ENCODE peak calls at places on chromosomes 5 and 9, in eight cellular contexts. U is lower lobe of right lung, L is HFF-Myc, H is heart right ventricle, E is AG04450, B is lung, A is tibial nerve, P is sigmoid colon. Q is an unnamed sample.

GRCh38 chr5:169567079-169567478 is 16.5 kb upstream of the SPDL1 start:
- DNase-seq in U (no peak), P (no peak), L (no peak), H (no peak), A (no peak), B (no peak), E (no peak), Q (no peak)

GRCh38 chr9:93188426-93189368 is 4.8 kb downstream of the WNK2 start:
- DNase-seq in E (no peak), B (no peak), P (no peak), H (no peak), L (no peak), U (no peak), A (no peak), Q (no peak)

GRCh38 chr5:78730300-78731094 is 81.9 kb upstream of the LHFPL2 start:
- DNase-seq in A (no peak), U (no peak), L (no peak), E (no peak), B (no peak), P (no peak), H (no peak), Q (no peak)

GRCh38 chr9:126111556-126111955 is 215.1 kb upstream of the MVB12B start:
- DNase-seq in B (no peak), L (no peak), H (no peak), U (no peak), E (no peak), P (peak), A (no peak), Q (no peak)

GRCh38 chr5:159582756-159583523 is 252.7 kb upstream of the IL12B start:
- DNase-seq in L (no peak), A (no peak), H (no peak), B (no peak), P (no peak), E (no peak), U (no peak), Q (no peak)

GRCh38 chr5:149824115-149824514 is 94.0 kb downstream of the PPARGC1B start:
- DNase-seq in L (no peak), E (no peak), U (no peak), P (no peak), A (no peak), H (no peak), B (no peak), Q (no peak)

GRCh38 chr5:176769911-176770310 is 40.4 kb upstream of the UNC5A start:
- DNase-seq in B (no peak), U (no peak), H (no peak), P (peak), L (no peak), E (no peak), A (no peak), Q (no peak)

GRCh38 chr9:120730661-120731514 is 16.6 kb upstream of the MEGF9 start:
- DNase-seq in P (no peak), B (peak), L (peak), E (peak), A (no peak), U (peak), H (peak), Q (peak)

GRCh38 chr5:117394506-117395157 is 820.0 kb upstream of the SEMA6A start:
- DNase-seq in P (no peak), U (no peak), B (no peak), A (no peak), L (no peak), H (no peak), E (no peak), Q (no peak)

GRCh38 chr5:57804007-57804444 is 321.4 kb upstream of the ACTBL2 start:
- DNase-seq in B (no peak), L (peak), E (peak), H (no peak), U (no peak), P (no peak), A (no peak), Q (peak)

GRCh38 chr9:33687779-33688178 is 107.6 kb upstream of the PRSS3 start:
- DNase-seq in B (no peak), P (no peak), A (no peak), E (no peak), U (no peak), L (no peak), H (no peak), Q (no peak)

GRCh38 chr9:125396799-125397198 is 135.2 kb downstream of the GAPVD1 start:
- DNase-seq in H (no peak), L (no peak), P (no peak), A (no peak), U (no peak), E (no peak), B (no peak), Q (no peak)

GRCh38 chr9:23015557-23015956 is 568.9 kb downstream of the DMRTA1 start:
- DNase-seq in A (no peak), U (no peak), E (no peak), B (no peak), L (no peak), P (no peak), H (no peak), Q (no peak)

GRCh38 chr5:125485003-125485641 is 738.7 kb upstream of the ZNF608 start:
- DNase-seq in P (peak), B (peak), H (no peak), U (no peak), E (peak), A (peak), L (peak), Q (peak)

GRCh38 chr9:8734760-8735159 is 935.2 kb upstream of the DMAC1 start:
- DNase-seq in H (no peak), U (no peak), A (no peak), E (no peak), B (no peak), L (no peak), P (no peak), Q (no peak)

GRCh38 chr9:125970340-125970739 is 223.2 kb downstream of the PBX3 start:
- DNase-seq in H (no peak), A (no peak), U (no peak), L (no peak), B (peak), E (no peak), P (no peak), Q (no peak)

GRCh38 chr5:43851741-43852140 is 248.8 kb downstream of the NNT start:
- DNase-seq in U (no peak), A (no peak), E (no peak), P (no peak), B (no peak), H (no peak), L (no peak), Q (peak)

GRCh38 chr5:135492319-135492626 is 40.1 kb upstream of the TIFAB start:
- DNase-seq in H (no peak), B (peak), E (no peak), P (no peak), L (no peak), U (no peak), A (no peak), Q (no peak)

GRCh38 chr5:10065428-10066000 is 184.2 kb downstream of the ATPSCKMT start:
- DNase-seq in A (no peak), U (no peak), B (no peak), H (no peak), P (no peak), E (no peak), L (no peak), Q (no peak)

GRCh38 chr5:140603739-140604138 is 29.2 kb downstream of the CD14 start:
- DNase-seq in P (no peak), A (no peak), H (no peak), L (no peak), E (no peak), B (no peak), U (no peak), Q (no peak)

GRCh38 chr9:22469928-22470544 is 23.4 kb downstream of the DMRTA1 start:
- DNase-seq in P (no peak), L (no peak), H (no peak), U (no peak), A (no peak), B (no peak), E (no peak), Q (no peak)

GRCh38 chr9:33161011-33161588 is 6.0 kb downstream of the B4GALT1 start:
- DNase-seq in U (peak), B (peak), H (peak), A (no peak), L (peak), E (peak), P (peak), Q (peak)

GRCh38 chr5:12272389-12272788 is 368.1 kb upstream of the CTNND2 start:
- DNase-seq in L (no peak), U (no peak), E (no peak), P (no peak), A (no peak), H (no peak), B (no peak), Q (no peak)

GRCh38 chr9:129173296-129174101 is 4.6 kb downstream of the IER5L start:
- DNase-seq in L (no peak), B (no peak), A (no peak), P (no peak), E (no peak), U (no peak), H (no peak), Q (no peak)

GRCh38 chr5:99034336-99034735 is 105.5 kb upstream of the CHD1 start:
- DNase-seq in A (no peak), H (no peak), P (no peak), U (no peak), L (no peak), B (no peak), E (no peak), Q (no peak)

GRCh38 chr5:172311605-172312004 is 28.0 kb upstream of the UBTD2 start:
- DNase-seq in A (peak), L (no peak), P (peak), U (no peak), B (no peak), E (no peak), H (no peak), Q (peak)

GRCh38 chr5:31194892-31195291 is 1.4 kb downstream of the CDH6 start:
- DNase-seq in E (no peak), L (no peak), B (no peak), U (no peak), H (no peak), P (no peak), A (no peak), Q (no peak)

GRCh38 chr9:136231478-136232297 is 13.9 kb downstream of the QSOX2 start:
- DNase-seq in U (no peak), L (no peak), H (no peak), E (no peak), B (no peak), A (no peak), P (no peak), Q (no peak)

GRCh38 chr5:59569158-59569557 is 324.4 kb downstream of the PDE4D start:
- DNase-seq in L (no peak), B (no peak), A (no peak), H (no peak), E (no peak), U (no peak), P (no peak), Q (no peak)

GRCh38 chr9:130111805-130112204 is 58.1 kb downstream of the GPR107 start:
- DNase-seq in E (no peak), B (no peak), A (no peak), U (peak), H (no peak), P (peak), L (no peak), Q (no peak)

GRCh38 chr5:111453747-111454146 is 58.6 kb downstream of the STARD4 start:
- DNase-seq in H (no peak), E (no peak), B (no peak), L (no peak), A (no peak), P (no peak), U (no peak), Q (peak)

GRCh38 chr5:111129938-111130337 is 37.8 kb downstream of the WDR36 start:
- DNase-seq in B (no peak), E (no peak), P (no peak), U (no peak), L (no peak), A (no peak), H (no peak), Q (no peak)

GRCh38 chr9:104838958-104839357 is 75.0 kb downstream of the NIPSNAP3B start:
- DNase-seq in E (no peak), B (no peak), L (no peak), U (no peak), H (no peak), A (no peak), P (no peak), Q (no peak)

GRCh38 chr9:104836235-104836634 is 72.3 kb downstream of the NIPSNAP3B start:
- DNase-seq in A (no peak), L (no peak), P (no peak), H (no peak), E (no peak), B (no peak), U (no peak), Q (no peak)

GRCh38 chr9:104833701-104834100 is 69.8 kb downstream of the NIPSNAP3B start:
- DNase-seq in E (no peak), B (no peak), P (no peak), U (no peak), L (no peak), H (no peak), A (no peak), Q (no peak)

GRCh38 chr9:104835163-104835562 is 71.2 kb downstream of the NIPSNAP3B start:
- DNase-seq in B (no peak), P (no peak), A (no peak), E (no peak), H (no peak), U (no peak), L (no peak), Q (no peak)

DNA sequence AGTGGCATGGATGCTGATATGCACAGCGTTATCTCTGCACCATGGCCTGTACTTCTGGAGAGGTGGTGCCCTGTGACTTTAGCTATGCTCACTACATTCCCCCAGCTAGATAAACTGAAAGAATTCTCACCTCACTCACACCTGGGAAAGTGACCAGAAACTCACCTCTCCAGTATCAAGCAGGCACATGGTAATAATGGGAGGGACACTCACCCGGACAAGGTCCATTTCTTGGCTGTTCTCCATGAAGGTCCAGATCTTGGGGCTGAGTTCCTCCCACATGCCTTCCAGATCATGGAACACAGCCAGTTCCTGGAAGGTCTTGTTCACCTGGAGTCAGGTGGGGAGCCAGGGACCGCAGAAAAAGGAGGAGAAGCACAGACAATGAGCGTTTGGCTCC is 72.8 kb downstream of the NIPSNAP3B start:
- DNase-seq in H (no peak), U (no peak), L (no peak), A (no peak), P (no peak), E (no peak), B (no peak), Q (no peak)
- H3K4me3 ChIP-seq in H (no peak), U (no peak), L (no peak), A (no peak), P (no peak), E (no peak), B (no peak), Q (no peak)

GRCh38 chr5:14840624-14841023 is 31.0 kb downstream of the ANKH start:
- DNase-seq in A (no peak), H (no peak), B (no peak), L (no peak), P (no peak), E (no peak), U (no peak), Q (no peak)

GRCh38 chr5:14834062-14834461 is 37.5 kb downstream of the ANKH start:
- DNase-seq in A (no peak), H (no peak), P (no peak), U (no peak), B (no peak), E (no peak), L (no peak), Q (no peak)

GRCh38 chr5:14842117-14842516 is 29.5 kb downstream of the ANKH start:
- DNase-seq in U (no peak), A (no peak), H (no peak), P (no peak), E (no peak), B (no peak), L (no peak), Q (no peak)

GRCh38 chr5:14834584-14835540 is 36.7 kb downstream of the ANKH start:
- DNase-seq in L (no peak), A (no peak), U (no peak), E (no peak), B (no peak), P (no peak), H (no peak), Q (no peak)

GRCh38 chr5:14838396-14839319 is 32.9 kb downstream of the ANKH start:
- DNase-seq in B (no peak), A (no peak), L (no peak), E (no peak), U (no peak), P (no peak), H (no peak), Q (no peak)
- TF ChIP-seq CTCF in B (no peak), A (no peak), L (no peak), E (no peak), U (no peak), P (no peak), H (no peak), Q (no peak)

GRCh38 chr9:7371032-7371431 is 428.5 kb downstream of the DMAC1 start:
- DNase-seq in U (no peak), L (no peak), E (no peak), P (no peak), H (no peak), A (no peak), B (no peak), Q (no peak)

GRCh38 chr9:7370378-7370777 is 429.2 kb downstream of the DMAC1 start:
- DNase-seq in H (no peak), P (no peak), E (no peak), L (no peak), A (no peak), U (no peak), B (no peak), Q (no peak)

GRCh38 chr9:7369384-7369821 is 430.2 kb downstream of the DMAC1 start:
- DNase-seq in E (no peak), B (no peak), H (no peak), P (no peak), U (no peak), A (no peak), L (no peak), Q (no peak)

GRCh38 chr9:7366121-7366520 is 433.5 kb downstream of the DMAC1 start:
- DNase-seq in U (no peak), L (no peak), P (no peak), B (no peak), H (no peak), A (no peak), E (peak), Q (no peak)

GRCh38 chr9:7368410-7369292 is 430.9 kb downstream of the DMAC1 start:
- DNase-seq in H (no peak), E (peak), U (no peak), P (no peak), B (no peak), L (peak), A (no peak), Q (peak)
- H3K4me3 ChIP-seq in H (no peak), E (no peak), U (no peak), P (no peak), B (no peak), L (no peak), A (no peak), Q (no peak)

DNA sequence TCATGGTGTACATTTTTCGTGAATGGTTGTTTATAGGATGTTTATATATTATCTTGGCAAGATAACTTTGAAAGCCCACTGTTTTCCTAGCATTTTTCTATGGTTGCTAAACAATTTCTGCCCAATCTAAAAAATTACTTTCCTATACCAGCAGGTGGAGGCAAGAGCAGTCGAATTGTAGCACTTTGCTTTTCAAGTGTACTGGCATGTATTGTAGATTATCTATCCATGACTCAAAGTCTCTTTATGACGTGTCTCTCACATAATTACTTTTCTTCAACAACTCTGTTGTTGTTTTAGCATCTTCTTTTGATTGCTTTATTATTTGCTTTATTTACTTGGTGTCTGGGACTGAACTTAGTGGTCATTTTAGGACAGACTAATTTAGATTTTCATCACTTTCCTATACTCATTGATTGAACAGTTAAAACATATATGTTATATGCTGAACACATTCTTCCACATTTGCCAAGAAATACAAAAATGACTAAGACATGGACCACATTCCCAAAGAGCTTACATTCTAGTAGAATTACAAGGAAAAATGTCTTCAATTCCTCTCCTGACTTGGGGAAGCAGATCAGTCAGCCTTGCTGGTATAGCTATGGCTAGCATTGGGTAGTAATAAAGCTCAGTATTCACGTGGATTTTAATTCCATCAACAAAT is 20.7 kb downstream of the NLN start:
- DNase-seq in U (no peak), E (peak), B (no peak), H (no peak), P (no peak), L (peak), A (no peak), Q (peak)
- TF ChIP-seq CTCF in U (peak), E (peak), B (peak), H (peak), P (peak), L (peak), A (peak), Q (peak)

GRCh38 chr9:132942541-132943182 is 1.8 kb downstream of the TSC1 start:
- DNase-seq in E (peak), B (no peak), A (no peak), P (no peak), L (no peak), H (no peak), U (no peak), Q (no peak)
- H3K4me3 ChIP-seq in E (peak), B (no peak), A (no peak), P (no peak), L (peak), H (peak), U (no peak), Q (no peak)

Q was measured in astrocyte of the cerebellum.